ENCODE peak calls at places on chromosome 5, in four cellular contexts. W is naive thymus-derived CD4-positive, alpha-beta T cell; P is right atrium auricular region; A is ovary. M is an unnamed sample.

GRCh38 chr5:132104561-132104960 is 31.0 kb downstream of the CSF2 start:
- DNase-seq in P (no peak), W (no peak), A (no peak), M (no peak)

GRCh38 chr5:78610163-78610583 is 38.4 kb downstream of the LHFPL2 start:
- DNase-seq in A (no peak), P (no peak), W (no peak), M (no peak)

GRCh38 chr5:8333445-8333844 is 464.5 kb downstream of the MTRR start:
- DNase-seq in P (no peak), A (no peak), W (no peak), M (no peak)

GRCh38 chr5:142806769-142807377 is 36.7 kb downstream of the ARHGAP26 start:
- DNase-seq in P (no peak), W (no peak), A (no peak), M (no peak)

GRCh38 chr5:38994329-38994927 is 79.8 kb downstream of the RICTOR start:
- DNase-seq in P (no peak), W (peak), A (no peak), M (no peak)

GRCh38 chr5:68070641-68071191 is 144.8 kb upstream of the PIK3R1 start:
- DNase-seq in W (no peak), A (no peak), P (no peak), M (no peak)

GRCh38 chr5:124162782-124163532 is 583.5 kb downstream of the ZNF608 start:
- DNase-seq in A (no peak), P (no peak), W (no peak), M (peak)

GRCh38 chr5:43312699-43313034 is 545 bp downstream of the HMGCS1 start:
- DNase-seq in A (no peak), P (no peak), W (no peak), M (no peak)

GRCh38 chr5:57209316-57210040 is 35.6 kb downstream of the GPBP1 start:
- DNase-seq in A (no peak), W (no peak), P (no peak), M (no peak)

GRCh38 chr5:98997000-98997399 is 68.2 kb upstream of the CHD1 start:
- DNase-seq in P (no peak), A (no peak), W (no peak), M (no peak)

GRCh38 chr5:862367-863243 is 11.8 kb upstream of the ZDHHC11 start:
- DNase-seq in W (no peak), P (no peak), A (no peak), M (no peak)

GRCh38 chr5:158813275-158813674 is 286.4 kb downstream of the EBF1 start:
- DNase-seq in P (no peak), A (no peak), W (no peak), M (no peak)

GRCh38 chr5:173895766-173896165 is 7.6 kb downstream of the CPEB4 start:
- DNase-seq in P (no peak), A (no peak), W (no peak), M (no peak)

GRCh38 chr5:72848474-72849428 is 32.3 kb downstream of the TNPO1 start:
- DNase-seq in W (peak), A (peak), P (no peak), M (peak)

GRCh38 chr5:177117441-177118045 is 16.0 kb upstream of the NSD1 start:
- DNase-seq in P (no peak), A (peak), W (no peak), M (no peak)

GRCh38 chr5:177113566-177114424 is 19.8 kb upstream of the NSD1 start:
- DNase-seq in W (peak), A (peak), P (peak), M (peak)

GRCh38 chr5:177111720-177112394 is 21.7 kb upstream of the NSD1 start:
- DNase-seq in A (peak), P (no peak), W (peak), M (peak)

GRCh38 chr5:177112589-177113220 is 20.9 kb upstream of the NSD1 start:
- DNase-seq in P (no peak), W (no peak), A (no peak), M (no peak)

DNA sequence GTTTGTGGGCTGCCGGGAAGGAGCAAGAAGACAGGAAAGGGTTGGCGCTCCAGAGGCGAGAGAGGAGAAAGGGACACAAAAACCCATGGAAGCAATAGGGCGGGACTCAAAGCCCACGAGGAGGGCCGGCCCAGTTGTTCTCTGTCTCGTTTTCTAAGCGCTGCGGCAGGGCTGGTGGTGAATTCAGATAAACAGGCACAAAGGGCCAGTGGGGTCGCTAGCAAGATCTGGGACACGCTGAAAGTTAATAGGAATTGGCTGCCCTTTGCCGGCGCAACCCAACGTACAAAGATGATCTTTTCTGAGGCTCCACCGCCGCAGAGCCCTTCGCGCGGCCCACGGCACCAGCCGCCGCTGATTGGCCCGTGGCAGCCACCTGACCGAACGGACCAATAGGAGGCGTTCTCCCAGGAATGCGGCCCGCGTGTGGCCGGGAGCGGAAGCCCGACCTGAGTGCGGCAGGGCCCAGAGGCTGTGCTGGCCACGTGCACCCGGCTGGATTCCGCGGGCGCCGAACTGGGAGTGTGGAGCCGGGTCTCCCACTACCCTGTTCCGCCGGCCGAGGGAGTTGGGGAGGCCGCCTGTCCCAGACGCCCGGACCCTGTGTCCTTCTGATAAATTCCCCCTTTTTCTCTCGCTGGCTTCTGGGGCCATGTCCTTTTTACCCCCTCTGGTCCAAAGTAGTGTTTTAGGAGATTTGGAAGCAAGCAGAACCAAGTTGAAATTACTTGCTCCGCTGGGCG is 16.8 kb upstream of the NSD1 start:
- DNase-seq in A (peak), P (peak), W (peak), M (peak)
- H3K27ac ChIP-seq in A (peak), P (peak), W (peak), M (peak)

GRCh38 chr5:165310031-165310430 is 1804.6 kb downstream of the MAT2B start:
- DNase-seq in P (no peak), W (no peak), A (no peak), M (no peak)
- H3K27ac ChIP-seq in P (no peak), W (no peak), A (no peak), M (no peak)

GRCh38 chr5:139296862-139297326 is 3.4 kb downstream of the MATR3 start:
- DNase-seq in A (no peak), W (no peak), P (no peak), M (no peak)
- H3K27ac ChIP-seq in A (no peak), W (no peak), P (no peak), M (no peak)

DNA sequence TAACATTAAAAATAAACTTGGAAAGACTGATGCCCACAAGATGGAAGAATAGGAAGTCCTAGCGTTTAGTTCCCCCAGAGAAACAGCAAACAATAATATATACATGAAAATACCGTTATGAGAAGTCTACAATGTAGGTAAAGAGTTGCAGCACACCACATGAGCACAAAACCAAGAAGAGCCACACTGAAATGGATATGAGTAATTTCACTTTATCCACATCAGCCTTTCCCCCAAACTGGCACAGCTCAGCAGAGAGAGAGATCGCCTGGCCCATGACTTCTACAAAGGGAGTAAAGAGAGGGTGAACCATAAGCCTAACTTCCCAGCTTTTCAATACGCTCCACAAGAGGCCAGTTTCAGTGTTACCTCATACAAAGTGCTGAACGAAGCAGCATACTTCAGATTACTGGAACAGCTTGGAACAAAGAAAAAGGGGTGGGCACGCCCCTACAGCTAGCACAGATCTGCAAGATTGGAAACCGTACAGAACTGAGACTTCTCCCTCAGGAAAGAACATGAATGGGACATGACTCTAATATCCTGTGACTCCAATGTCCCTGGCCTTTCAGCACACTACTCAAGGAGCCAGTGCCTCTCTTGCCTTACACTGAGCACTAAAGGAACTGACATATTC is 75.4 kb downstream of the EMB start:
- DNase-seq in W (no peak), A (no peak), P (no peak), M (no peak)
- H3K27ac ChIP-seq in W (no peak), A (no peak), P (peak), M (no peak)

M was measured in substantia nigra.